ENCODE peak calls at places on chromosomes 2 and 18, in seven cellular contexts. One of them, this sample, is unnamed.

GRCh38 chr2:557635-558301 is 119.4 kb downstream of the TMEM18 start:
- DNase-seq in heart left ventricle: no peak
- DNase-seq in right lobe of liver: no peak
- DNase-seq in endothelial cell of umbilical vein: no peak
- DNase-seq in ovary: peak; percentile 40
- DNase-seq in uterus: no peak
- DNase-seq in spleen: no peak
- DNase-seq in this sample: no peak

GRCh38 chr2:157176602-157177001 is 80.9 kb upstream of the GALNT5 start:
- DNase-seq in spleen: no peak
- DNase-seq in right lobe of liver: no peak
- DNase-seq in uterus: no peak
- DNase-seq in ovary: no peak
- DNase-seq in heart left ventricle: no peak
- DNase-seq in endothelial cell of umbilical vein: no peak
- DNase-seq in this sample: no peak

GRCh38 chr2:226477221-226478120 is 322.1 kb downstream of the IRS1 start:
- DNase-seq in spleen: no peak
- DNase-seq in right lobe of liver: no peak
- DNase-seq in heart left ventricle: no peak
- DNase-seq in endothelial cell of umbilical vein: no peak
- DNase-seq in ovary: no peak
- DNase-seq in uterus: peak; percentile 22
- DNase-seq in this sample: peak; percentile 26

GRCh38 chr2:174924061-174924693 is 81.0 kb downstream of the CHN1 start:
- DNase-seq in endothelial cell of umbilical vein: no peak
- DNase-seq in uterus: no peak
- DNase-seq in spleen: no peak
- DNase-seq in right lobe of liver: no peak
- DNase-seq in heart left ventricle: no peak
- DNase-seq in ovary: no peak
- DNase-seq in this sample: no peak

GRCh38 chr18:34649072-34649471 is 61.0 kb upstream of the DTNA start:
- DNase-seq in heart left ventricle: no peak
- DNase-seq in uterus: no peak
- DNase-seq in right lobe of liver: no peak
- DNase-seq in endothelial cell of umbilical vein: no peak
- DNase-seq in ovary: no peak
- DNase-seq in spleen: no peak
- DNase-seq in this sample: no peak

GRCh38 chr2:58131191-58132011 is 84.8 kb downstream of the VRK2 start:
- DNase-seq in uterus: peak; percentile 20
- DNase-seq in endothelial cell of umbilical vein: peak; percentile 46
- DNase-seq in right lobe of liver: no peak
- DNase-seq in ovary: peak; percentile 24
- DNase-seq in spleen: no peak
- DNase-seq in heart left ventricle: peak; percentile 40
- DNase-seq in this sample: no peak

GRCh38 chr2:55148269-55148668 is 83.8 kb downstream of the CLHC1 start:
- DNase-seq in uterus: no peak
- DNase-seq in ovary: no peak
- DNase-seq in heart left ventricle: no peak
- DNase-seq in right lobe of liver: no peak
- DNase-seq in spleen: no peak
- DNase-seq in endothelial cell of umbilical vein: peak; percentile 85
- DNase-seq in this sample: no peak

GRCh38 chr18:48326901-48327675 is 82.1 kb downstream of the ZBTB7C start:
- DNase-seq in right lobe of liver: peak; percentile 18
- DNase-seq in ovary: no peak
- DNase-seq in endothelial cell of umbilical vein: no peak
- DNase-seq in heart left ventricle: no peak
- DNase-seq in spleen: peak; percentile 48
- DNase-seq in uterus: no peak
- DNase-seq in this sample: no peak

GRCh38 chr2:8132889-8133288 is 549.0 kb upstream of the ID2 start:
- DNase-seq in spleen: no peak
- DNase-seq in endothelial cell of umbilical vein: no peak
- DNase-seq in ovary: no peak
- DNase-seq in right lobe of liver: no peak
- DNase-seq in heart left ventricle: no peak
- DNase-seq in uterus: no peak
- DNase-seq in this sample: no peak

GRCh38 chr2:182761903-182762302 is 45.8 kb downstream of the DNAJC10 start:
- DNase-seq in ovary: no peak
- DNase-seq in endothelial cell of umbilical vein: peak; percentile 39
- DNase-seq in uterus: peak; percentile 24
- DNase-seq in heart left ventricle: no peak
- DNase-seq in right lobe of liver: no peak
- DNase-seq in spleen: no peak
- DNase-seq in this sample: no peak

GRCh38 chr2:46306320-46306719 is 9.1 kb downstream of the EPAS1 start:
- DNase-seq in spleen: no peak
- DNase-seq in right lobe of liver: no peak
- DNase-seq in heart left ventricle: no peak
- DNase-seq in ovary: no peak
- DNase-seq in endothelial cell of umbilical vein: peak; percentile 60
- DNase-seq in uterus: no peak
- DNase-seq in this sample: no peak

GRCh38 chr2:156405586-156405985 is 30.6 kb upstream of the GPD2 start:
- DNase-seq in heart left ventricle: no peak
- DNase-seq in uterus: no peak
- DNase-seq in right lobe of liver: peak; percentile 70
- DNase-seq in ovary: no peak
- DNase-seq in spleen: peak; percentile 80
- DNase-seq in endothelial cell of umbilical vein: no peak
- DNase-seq in this sample: peak; percentile 87

GRCh38 chr2:12057436-12058166 is 311.2 kb downstream of the LPIN1 start:
- DNase-seq in heart left ventricle: peak; percentile 52
- DNase-seq in spleen: peak; percentile 93
- DNase-seq in endothelial cell of umbilical vein: no peak
- DNase-seq in right lobe of liver: no peak
- DNase-seq in ovary: no peak
- DNase-seq in uterus: peak; percentile 17
- DNase-seq in this sample: no peak

GRCh38 chr2:151269798-151270568 is 8.3 kb upstream of the RBM43 start:
- DNase-seq in endothelial cell of umbilical vein: no peak
- DNase-seq in right lobe of liver: no peak
- DNase-seq in spleen: no peak
- DNase-seq in ovary: no peak
- DNase-seq in heart left ventricle: no peak
- DNase-seq in uterus: no peak
- DNase-seq in this sample: no peak

GRCh38 chr2:169362346-169363026 is at the start of gene LRP2:
- DNase-seq in spleen: no peak
- DNase-seq in uterus: no peak
- DNase-seq in heart left ventricle: no peak
- DNase-seq in right lobe of liver: peak; percentile 65
- DNase-seq in ovary: no peak
- DNase-seq in endothelial cell of umbilical vein: peak; percentile 8
- DNase-seq in this sample: no peak
- H3K27ac ChIP-seq in spleen: no peak within 1 kb of the TSS
- H3K27ac ChIP-seq in uterus: no peak within 1 kb of the TSS
- H3K27ac ChIP-seq in heart left ventricle: no peak within 1 kb of the TSS
- H3K27ac ChIP-seq in right lobe of liver: no peak within 1 kb of the TSS
- H3K27ac ChIP-seq in ovary: no peak within 1 kb of the TSS
- H3K27ac ChIP-seq in endothelial cell of umbilical vein: no peak within 1 kb of the TSS
- H3K27ac ChIP-seq in this sample: no peak within 1 kb of the TSS

GRCh38 chr2:216768908-216769401 is 73.6 kb upstream of the IGFBP5 start:
- DNase-seq in uterus: no peak
- DNase-seq in heart left ventricle: no peak
- DNase-seq in right lobe of liver: no peak
- DNase-seq in ovary: no peak
- DNase-seq in spleen: no peak
- DNase-seq in endothelial cell of umbilical vein: no peak
- DNase-seq in this sample: no peak
- TF ChIP-seq POLR2A in uterus: no peak
- TF ChIP-seq POLR2A in heart left ventricle: no peak
- TF ChIP-seq POLR2A in right lobe of liver: no peak
- TF ChIP-seq POLR2A in ovary: no peak
- TF ChIP-seq POLR2A in spleen: no peak
- TF ChIP-seq POLR2A in endothelial cell of umbilical vein: no peak
- TF ChIP-seq POLR2A in this sample: no peak

GRCh38 chr2:20211860-20212458 is 13.0 kb downstream of the SDC1 start:
- DNase-seq in endothelial cell of umbilical vein: no peak
- DNase-seq in heart left ventricle: no peak
- DNase-seq in ovary: no peak
- DNase-seq in spleen: no peak
- DNase-seq in right lobe of liver: no peak
- DNase-seq in uterus: no peak
- DNase-seq in this sample: no peak

GRCh38 chr2:20210462-20210861 is 14.5 kb downstream of the SDC1 start:
- DNase-seq in heart left ventricle: no peak
- DNase-seq in ovary: no peak
- DNase-seq in endothelial cell of umbilical vein: no peak
- DNase-seq in spleen: no peak
- DNase-seq in right lobe of liver: peak; percentile 72
- DNase-seq in uterus: no peak
- DNase-seq in this sample: no peak

GRCh38 chr2:20211420-20211819 is 13.5 kb downstream of the SDC1 start:
- DNase-seq in heart left ventricle: no peak
- DNase-seq in uterus: no peak
- DNase-seq in spleen: no peak
- DNase-seq in endothelial cell of umbilical vein: no peak
- DNase-seq in ovary: no peak
- DNase-seq in right lobe of liver: no peak
- DNase-seq in this sample: no peak

GRCh38 chr2:20208487-20208882 is 16.4 kb downstream of the SDC1 start:
- DNase-seq in ovary: no peak
- DNase-seq in uterus: no peak
- DNase-seq in heart left ventricle: no peak
- DNase-seq in endothelial cell of umbilical vein: no peak
- DNase-seq in spleen: no peak
- DNase-seq in right lobe of liver: peak; percentile 59
- DNase-seq in this sample: no peak

GRCh38 chr2:20209373-20210109 is 15.4 kb downstream of the SDC1 start:
- DNase-seq in endothelial cell of umbilical vein: no peak
- DNase-seq in spleen: no peak
- DNase-seq in uterus: no peak
- DNase-seq in heart left ventricle: no peak
- DNase-seq in right lobe of liver: peak; percentile 78
- DNase-seq in ovary: no peak
- DNase-seq in this sample: no peak
- H3K27ac ChIP-seq in endothelial cell of umbilical vein: no peak overlapping the region
- H3K27ac ChIP-seq in spleen: no peak overlapping the region
- H3K27ac ChIP-seq in uterus: no peak overlapping the region
- H3K27ac ChIP-seq in heart left ventricle: no peak overlapping the region
- H3K27ac ChIP-seq in right lobe of liver: peak overlapping the region; percentile 98
- H3K27ac ChIP-seq in ovary: no peak overlapping the region
- H3K27ac ChIP-seq in this sample: no peak overlapping the region

DNA sequence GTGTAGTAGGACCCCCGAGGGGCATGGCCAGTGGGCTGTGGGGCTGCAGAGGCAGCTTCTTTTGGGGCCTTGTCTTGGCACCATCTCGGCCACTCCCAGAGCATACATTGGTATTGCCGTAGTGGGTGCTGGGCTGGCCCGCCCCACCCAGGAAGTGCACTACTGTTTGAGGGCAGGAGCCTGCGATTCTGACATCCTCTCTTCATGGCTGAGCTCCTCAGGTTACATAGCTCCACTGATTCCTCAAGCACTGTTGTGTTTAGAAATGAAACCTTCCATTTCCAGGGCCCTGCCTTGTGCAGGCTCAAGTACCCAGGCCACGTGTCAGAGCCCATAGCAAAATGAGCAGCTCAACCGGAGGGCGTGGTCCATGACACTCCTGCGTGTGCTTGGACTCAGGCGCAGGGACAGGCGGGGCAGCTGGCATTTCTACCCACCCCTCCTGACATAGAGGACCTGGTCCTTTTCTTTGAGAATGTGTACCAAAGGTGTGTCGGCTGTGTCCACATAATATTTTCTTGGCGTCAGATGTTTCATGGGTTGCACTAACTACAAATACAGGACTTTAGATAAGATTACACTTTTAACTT is 67.9 kb downstream of the DGKD start:
- DNase-seq in spleen: peak; percentile 93
- DNase-seq in heart left ventricle: no peak
- DNase-seq in uterus: no peak
- DNase-seq in endothelial cell of umbilical vein: no peak
- DNase-seq in right lobe of liver: no peak
- DNase-seq in ovary: no peak
- DNase-seq in this sample: peak; percentile 96
- TF ChIP-seq POLR2A in spleen: no peak
- TF ChIP-seq POLR2A in heart left ventricle: no peak
- TF ChIP-seq POLR2A in uterus: no peak
- TF ChIP-seq POLR2A in endothelial cell of umbilical vein: no peak
- TF ChIP-seq POLR2A in right lobe of liver: no peak
- TF ChIP-seq POLR2A in ovary: no peak
- TF ChIP-seq POLR2A in this sample: peak; percentile 66

GRCh38 chr2:42196070-42196402 is 26.9 kb downstream of the EML4 start:
- DNase-seq in right lobe of liver: no peak
- DNase-seq in spleen: no peak
- DNase-seq in uterus: no peak
- DNase-seq in endothelial cell of umbilical vein: no peak
- DNase-seq in ovary: no peak
- DNase-seq in heart left ventricle: no peak
- DNase-seq in this sample: no peak

GRCh38 chr2:42196403-42197267 is 27.5 kb downstream of the EML4 start:
- DNase-seq in uterus: no peak
- DNase-seq in endothelial cell of umbilical vein: peak; percentile 29
- DNase-seq in right lobe of liver: no peak
- DNase-seq in spleen: no peak
- DNase-seq in heart left ventricle: peak; percentile 57
- DNase-seq in ovary: no peak
- DNase-seq in this sample: no peak

GRCh38 chr2:42199002-42199401 is 29.8 kb downstream of the EML4 start:
- DNase-seq in uterus: no peak
- DNase-seq in heart left ventricle: no peak
- DNase-seq in right lobe of liver: no peak
- DNase-seq in ovary: no peak
- DNase-seq in spleen: no peak
- DNase-seq in endothelial cell of umbilical vein: no peak
- DNase-seq in this sample: no peak

GRCh38 chr2:42198466-42198865 is 29.3 kb downstream of the EML4 start:
- DNase-seq in endothelial cell of umbilical vein: no peak
- DNase-seq in spleen: no peak
- DNase-seq in ovary: no peak
- DNase-seq in uterus: no peak
- DNase-seq in heart left ventricle: no peak
- DNase-seq in right lobe of liver: no peak
- DNase-seq in this sample: no peak

GRCh38 chr2:42197792-42198191 is 28.6 kb downstream of the EML4 start:
- DNase-seq in uterus: no peak
- DNase-seq in right lobe of liver: no peak
- DNase-seq in heart left ventricle: no peak
- DNase-seq in endothelial cell of umbilical vein: no peak
- DNase-seq in spleen: no peak
- DNase-seq in ovary: no peak
- DNase-seq in this sample: no peak
- H3K27ac ChIP-seq in uterus: no peak overlapping the region
- H3K27ac ChIP-seq in right lobe of liver: no peak overlapping the region
- H3K27ac ChIP-seq in heart left ventricle: no peak overlapping the region
- H3K27ac ChIP-seq in endothelial cell of umbilical vein: no peak overlapping the region
- H3K27ac ChIP-seq in spleen: no peak overlapping the region
- H3K27ac ChIP-seq in ovary: no peak overlapping the region
- H3K27ac ChIP-seq in this sample: no peak overlapping the region

This sample was measured in gastrocnemius medialis.